ENCODE peak calls at places on chromosomes 6 and 20, in eight cellular contexts. S is mucosa of descending colon; A is CD4-positive, alpha-beta T cell; H is LHCN-M2; P is amniotic epithelial cell; J is ACHN; D is M059J; R is stimulated activated CD4-positive, alpha-beta T cell treated with anti-CD3 and anti-CD28 coated beads, TNF-alpha, amount 100 ng/mL, for 1 hour. L is an unnamed sample.

GRCh38 chr20:32792316-32792715 is 27.4 kb upstream of the MAPRE1 start:
- DNase-seq in P (peak), D (no peak), J (no peak), R (no peak), H (peak), A (no peak), S (no peak), L (peak)

GRCh38 chr20:63558804-63559484 is 5.0 kb downstream of the FNDC11 start:
- DNase-seq in R (no peak), D (no peak), A (no peak), H (no peak), P (no peak), J (no peak), S (no peak), L (no peak)

GRCh38 chr6:36862164-36862847 is 12.3 kb downstream of the PPIL1 start:
- DNase-seq in R (no peak), P (no peak), D (no peak), H (no peak), J (no peak), S (no peak), A (no peak), L (no peak)

GRCh38 chr6:111631930-111632460 is 26.3 kb upstream of the TRAF3IP2 start:
- DNase-seq in S (peak), D (peak), A (no peak), R (no peak), J (no peak), P (no peak), H (peak), L (no peak)

GRCh38 chr20:45322952-45323383 is 14.9 kb upstream of the MATN4 start:
- DNase-seq in J (peak), A (no peak), P (peak), D (peak), H (peak), S (no peak), R (no peak), L (no peak)

GRCh38 chr20:55597526-55597925 is 407.8 kb downstream of the CBLN4 start:
- DNase-seq in H (no peak), R (no peak), A (no peak), D (no peak), J (no peak), S (no peak), P (no peak), L (no peak)

GRCh38 chr6:139372326-139373153 is 1.9 kb downstream of the CITED2 start:
- DNase-seq in P (peak), D (peak), R (no peak), J (no peak), A (no peak), S (no peak), H (no peak), L (no peak)

GRCh38 chr6:44386364-44386928 is 1.1 kb upstream of the CDC5L start:
- DNase-seq in R (no peak), S (no peak), P (peak), D (no peak), A (no peak), J (no peak), H (no peak), L (no peak)

GRCh38 chr6:11172501-11173337 is 59.7 kb downstream of the NEDD9 start:
- DNase-seq in R (peak), D (peak), H (peak), J (peak), P (peak), S (peak), A (peak), L (peak)

GRCh38 chr6:14212020-14212419 is 94.4 kb downstream of the CD83 start:
- DNase-seq in H (no peak), D (peak), P (no peak), S (no peak), J (no peak), R (no peak), A (no peak), L (no peak)

L was measured in brain microvascular endothelial cell.